ENCODE peak calls at places on chromosomes 7 and 10, in seven cellular contexts. I is psoas muscle, N is fibroblast of pulmonary artery, T is brain microvascular endothelial cell, L is AG04450, A is kidney, Z is tibial artery. S is an unnamed sample.

GRCh38 chr10:48580236-48580635 is 24.6 kb downstream of the ARHGAP22 start:
- DNase-seq in L (no peak), A (no peak), Z (no peak), N (no peak), I (no peak), T (no peak), S (no peak)

GRCh38 chr7:93232673-93233018 is 480 bp downstream of the VPS50 start:
- DNase-seq in Z (no peak), T (no peak), A (no peak), L (no peak), N (peak; percentile 2), I (no peak), S (no peak)

GRCh38 chr7:43220250-43220649 is 107.8 kb downstream of the HECW1 start:
- DNase-seq in I (no peak), Z (no peak), T (peak; percentile 96), L (peak; percentile 59), N (peak; percentile 27), A (no peak), S (no peak)

GRCh38 chr7:38211940-38212339 is 33.9 kb downstream of the STARD3NL start:
- DNase-seq in N (peak; percentile 73), L (no peak), A (no peak), Z (no peak), T (no peak), I (no peak), S (no peak)

GRCh38 chr7:79453558-79454324 is at the start of gene MAGI2:
- DNase-seq in Z (peak; percentile 96), N (peak; percentile 90), A (peak; percentile 95), T (peak; percentile 84), L (peak; percentile 66), I (peak; percentile 91), S (no peak)

GRCh38 chr7:157007470-157008066 is 2.9 kb downstream of the MNX1 start:
- DNase-seq in I (no peak), A (no peak), L (no peak), Z (peak; percentile 28), N (no peak), T (no peak), S (no peak)

GRCh38 chr7:23598321-23598720 is 1.1 kb downstream of the CCDC126 start:
- DNase-seq in Z (no peak), L (no peak), I (no peak), A (no peak), T (no peak), N (no peak), S (no peak)

GRCh38 chr7:77989981-77990566 is 191.5 kb downstream of the PHTF2 start:
- DNase-seq in N (peak; percentile 16), T (no peak), A (no peak), I (no peak), Z (no peak), L (no peak), S (no peak)

GRCh38 chr10:4306871-4307270 is 519.1 kb upstream of the AKR1E2 start:
- DNase-seq in I (no peak), Z (no peak), T (no peak), L (no peak), A (no peak), N (peak; percentile 48), S (no peak)

GRCh38 chr7:82578430-82578829 is 134.9 kb upstream of the CACNA2D1 start:
- DNase-seq in L (no peak), T (peak; percentile 87), N (peak; percentile 78), Z (no peak), A (no peak), I (no peak), S (no peak)

GRCh38 chr7:725223-726005 is 1.1 kb upstream of the DNAAF5 start:
- DNase-seq in T (peak; percentile 77), N (peak; percentile 43), Z (no peak), I (no peak), A (no peak), L (no peak), S (peak; percentile 12)
- H3K4me3 ChIP-seq in T (no peak overlapping the region), N (peak overlapping the region; percentile 59), Z (peak overlapping the region; percentile 98), I (peak overlapping the region; percentile 81), A (peak overlapping the region; percentile 53), L (no peak overlapping the region), S (peak overlapping the region; percentile 65)

GRCh38 chr10:55631071-55631654 is 729.9 kb downstream of the ZWINT start:
- DNase-seq in I (peak; percentile 55), N (peak; percentile 21), T (peak; percentile 4), A (peak; percentile 73), Z (no peak), L (no peak), S (no peak)

GRCh38 chr10:55630491-55631056 is 730.5 kb downstream of the ZWINT start:
- DNase-seq in N (peak; percentile 4), A (peak; percentile 55), I (no peak), L (no peak), T (no peak), Z (no peak), S (no peak)

GRCh38 chr10:55629792-55630490 is 731.1 kb downstream of the ZWINT start:
- DNase-seq in I (no peak), A (peak; percentile 61), T (peak; percentile 24), L (no peak), Z (no peak), N (peak; percentile 53), S (no peak)

GRCh38 chr10:55628260-55628701 is 732.8 kb downstream of the ZWINT start:
- DNase-seq in L (no peak), N (no peak), Z (no peak), A (peak; percentile 54), I (no peak), T (no peak), S (no peak)

DNA sequence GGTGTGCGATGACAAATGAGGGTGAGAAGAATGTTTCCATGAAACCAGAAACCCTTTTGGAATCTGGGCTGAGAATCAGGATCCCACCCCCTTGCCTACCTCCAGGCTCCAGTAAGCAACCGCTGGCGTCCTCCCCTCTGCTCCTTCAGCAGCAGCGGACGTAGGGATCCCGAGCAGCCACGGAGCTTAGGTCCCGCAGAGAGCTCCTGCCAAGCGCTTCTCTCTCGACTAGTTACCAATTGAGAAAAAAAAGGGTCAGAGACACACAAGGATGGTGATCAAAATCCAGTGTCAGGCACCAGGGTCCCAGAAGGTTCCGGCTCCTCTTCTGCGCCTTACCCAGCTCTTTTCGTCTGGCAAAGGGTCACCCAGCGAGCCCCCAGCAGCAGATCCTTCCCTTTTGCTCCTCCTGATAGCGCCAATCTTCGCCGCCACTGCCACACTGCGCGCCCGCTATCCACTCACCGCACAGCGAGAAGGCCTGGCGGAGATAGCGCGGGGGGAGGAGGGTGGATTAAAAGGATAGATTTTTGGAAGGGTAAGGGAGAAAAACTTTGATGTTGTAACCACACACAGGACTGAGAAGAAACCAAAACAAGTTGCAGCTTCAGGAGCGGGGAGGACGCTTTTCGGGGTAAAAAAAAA is 733.4 kb downstream of the ZWINT start:
- DNase-seq in I (no peak), N (no peak), Z (no peak), T (no peak), L (no peak), A (peak; percentile 50), S (no peak)
- H3K4me3 ChIP-seq in I (peak overlapping the region; percentile 28), N (no peak overlapping the region), Z (no peak overlapping the region), T (peak overlapping the region; percentile 35), L (no peak overlapping the region), A (peak overlapping the region; percentile 41), S (peak overlapping the region; percentile 22)

GRCh38 chr7:114879554-114879953 is 42.3 kb upstream of the MDFIC start:
- DNase-seq in N (peak; percentile 22), T (no peak), A (no peak), I (no peak), L (peak; percentile 33), Z (no peak), S (no peak)
- H3K4me3 ChIP-seq in N (no peak overlapping the region), T (no peak overlapping the region), A (no peak overlapping the region), I (no peak overlapping the region), L (no peak overlapping the region), Z (no peak overlapping the region), S (no peak overlapping the region)

DNA sequence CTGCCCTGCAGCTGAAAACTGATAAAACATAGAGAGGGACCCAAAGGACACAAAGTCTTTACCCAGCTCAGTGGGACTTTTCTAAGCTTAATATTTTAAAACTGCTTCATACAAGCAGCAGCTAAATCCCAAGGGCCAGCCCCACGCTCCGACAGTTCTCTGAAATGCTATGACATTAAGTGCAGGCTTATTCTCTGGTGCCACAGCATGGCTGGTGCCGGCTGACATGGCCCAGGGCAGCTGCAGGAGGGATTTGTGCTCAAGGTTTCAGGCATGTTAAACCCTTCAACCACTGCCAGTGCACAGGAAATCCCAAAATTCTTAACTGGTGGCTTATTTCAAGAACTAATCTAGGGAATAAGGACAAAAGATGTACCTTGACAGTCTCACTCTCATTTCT is 170.9 kb downstream of the PARD3 start:
- DNase-seq in T (no peak), I (no peak), L (no peak), A (no peak), Z (no peak), N (no peak), S (no peak)
- H3K4me3 ChIP-seq in T (no peak overlapping the region), I (no peak overlapping the region), L (no peak overlapping the region), A (no peak overlapping the region), Z (no peak overlapping the region), N (no peak overlapping the region), S (no peak overlapping the region)

DNA sequence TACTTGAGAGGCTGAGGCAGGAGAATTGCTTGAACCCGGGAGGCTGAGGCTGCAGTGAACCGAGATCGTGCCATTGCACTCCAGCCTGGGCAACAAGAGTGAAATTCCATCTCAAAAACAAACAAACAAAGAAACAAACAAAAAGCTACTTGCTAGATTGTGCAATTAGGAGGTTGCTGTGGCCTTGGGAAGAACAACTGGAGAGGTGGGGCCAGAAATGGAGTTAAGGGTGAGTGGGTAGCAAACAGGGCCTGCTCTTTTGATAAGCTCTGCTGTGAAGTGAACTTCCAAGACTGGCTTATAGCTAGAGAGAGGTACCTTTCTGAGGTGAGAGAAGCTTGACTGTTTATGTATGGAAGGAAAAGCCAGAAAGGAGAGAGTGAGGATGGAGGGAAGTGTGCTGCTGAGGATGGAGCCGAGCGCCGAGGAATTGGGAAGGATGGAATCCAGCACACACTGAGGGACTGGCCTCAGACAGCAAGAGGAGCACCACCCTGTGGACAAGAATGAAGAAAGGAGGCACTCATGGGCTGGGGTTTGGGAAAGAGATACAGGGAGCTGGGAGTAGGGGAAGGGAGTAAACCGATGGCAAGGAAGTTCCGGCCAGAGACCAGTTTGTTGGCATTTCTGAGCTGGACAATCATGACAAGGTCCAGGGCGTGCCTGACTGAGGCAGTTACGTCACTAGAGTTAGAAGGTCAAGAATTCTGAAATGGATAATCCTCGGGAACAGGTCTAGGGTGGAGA is 7.0 kb upstream of the RPEL1 start:
- DNase-seq in T (peak; percentile 44), N (peak; percentile 81), Z (peak; percentile 70), A (peak; percentile 67), L (peak; percentile 15), I (no peak), S (no peak)
- H3K4me3 ChIP-seq in T (no peak overlapping the region), N (no peak overlapping the region), Z (no peak overlapping the region), A (no peak overlapping the region), L (no peak overlapping the region), I (no peak overlapping the region), S (no peak overlapping the region)

GRCh38 chr7:121940907-121941306 is 67.9 kb downstream of the PTPRZ1 start:
- DNase-seq in Z (no peak), I (no peak), T (no peak), A (no peak), L (no peak), N (no peak), S (no peak)

GRCh38 chr7:121941836-121942235 is 68.9 kb downstream of the PTPRZ1 start:
- DNase-seq in Z (no peak), T (no peak), I (no peak), N (no peak), A (no peak), L (no peak), S (no peak)

GRCh38 chr7:121945066-121945848 is 72.3 kb downstream of the PTPRZ1 start:
- DNase-seq in I (no peak), L (no peak), N (peak; percentile 13), A (no peak), Z (no peak), T (peak; percentile 1), S (no peak)

GRCh38 chr7:121945849-121946238 is 72.9 kb downstream of the PTPRZ1 start:
- DNase-seq in N (no peak), I (no peak), A (no peak), T (no peak), L (no peak), Z (no peak), S (no peak)
- H3K4me3 ChIP-seq in N (no peak overlapping the region), I (no peak overlapping the region), A (no peak overlapping the region), T (no peak overlapping the region), L (no peak overlapping the region), Z (no peak overlapping the region), S (no peak overlapping the region)